ENCODE peak calls at places on chromosome 6, in eight cellular contexts. L is ureter; Q is AG09309; I is NCI-H748 treated with DMSO at 0.1 percent for 48 hours; F is BE2C; P is activated naive CD4-positive, alpha-beta T cell; N is gastrocnemius medialis; T is effector CD4-positive, alpha-beta T cell. X is an unnamed sample.
A peak's percentile ranks its signal among the peaks of the same experiment; 100 is the strongest.

GRCh38 chr6:54758340-54758739 is 88.2 kb upstream of the FAM83B start:
- DNase-seq in L (no peak), Q (no peak), I (no peak), F (no peak), P (no peak), N (no peak), T (no peak), X (no peak)

GRCh38 chr6:117555882-117556498 is 46.3 kb downstream of the GOPC start:
- DNase-seq in L (peak; percentile 53), Q (no peak), I (peak; percentile 22), F (peak; percentile 38), P (no peak), N (no peak), T (peak; percentile 61), X (peak; percentile 17)

GRCh38 chr6:118810420-118811027 is 83.4 kb upstream of the ASF1A start:
- DNase-seq in L (no peak), Q (no peak), I (no peak), F (no peak), P (no peak), N (no peak), T (peak; percentile 61), X (no peak)

GRCh38 chr6:31383149-31383548 is 20.2 kb upstream of the MICA start:
- DNase-seq in L (no peak), Q (no peak), I (no peak), F (no peak), P (no peak), N (no peak), T (no peak), X (no peak)

GRCh38 chr6:33868143-33868542 is 64.3 kb upstream of the MLN start:
- DNase-seq in L (no peak), Q (no peak), I (no peak), F (no peak), P (no peak), N (no peak), T (no peak), X (no peak)

GRCh38 chr6:12328701-12329100 is 38.5 kb downstream of the EDN1 start:
- DNase-seq in L (no peak), Q (no peak), I (no peak), F (no peak), P (no peak), N (no peak), T (no peak), X (no peak)

GRCh38 chr6:160955508-160956295 is 35.9 kb upstream of the MAP3K4 start:
- DNase-seq in L (no peak), Q (no peak), I (no peak), F (no peak), P (no peak), N (no peak), T (no peak), X (no peak)

GRCh38 chr6:145502417-145502816 is 232.9 kb downstream of the EPM2A start:
- DNase-seq in L (no peak), Q (no peak), I (peak; percentile 50), F (no peak), P (no peak), N (no peak), T (no peak), X (no peak)

GRCh38 chr6:43968110-43968965 is 158.9 kb downstream of the MRPL14 start:
- DNase-seq in L (peak; percentile 36), Q (no peak), I (no peak), F (peak; percentile 61), P (no peak), N (no peak), T (no peak), X (no peak)

GRCh38 chr6:8506123-8506522 is 70.8 kb upstream of the SLC35B3 start:
- DNase-seq in L (no peak), Q (no peak), I (no peak), F (no peak), P (no peak), N (no peak), T (no peak), X (no peak)

GRCh38 chr6:15501806-15502450 is 160.9 kb downstream of the DTNBP1 start:
- DNase-seq in L (no peak), Q (no peak), I (no peak), F (no peak), P (no peak), N (no peak), T (no peak), X (peak; percentile 41)

GRCh38 chr6:105600342-105601293 is 197.7 kb upstream of the PREP start:
- DNase-seq in L (no peak), Q (no peak), I (no peak), F (no peak), P (no peak), N (no peak), T (no peak), X (no peak)

GRCh38 chr6:156777866-156778614 is 862 bp downstream of the ARID1B start:
- DNase-seq in L (peak; percentile 63), Q (no peak), I (no peak), F (peak; percentile 69), P (peak; percentile 38), N (peak; percentile 21), T (peak; percentile 54), X (no peak)

GRCh38 chr6:137873273-137873762 is 6.3 kb downstream of the TNFAIP3 start:
- DNase-seq in L (peak; percentile 73), Q (peak; percentile 93), I (no peak), F (no peak), P (peak; percentile 29), N (peak; percentile 69), T (peak; percentile 43), X (peak; percentile 74)

GRCh38 chr6:75208564-75209431 is 2.9 kb upstream of the COL12A1 start:
- DNase-seq in L (peak; percentile 87), Q (no peak), I (peak; percentile 28), F (peak; percentile 79), P (peak; percentile 51), N (peak; percentile 53), T (peak; percentile 76), X (no peak)

GRCh38 chr6:142886431-142887170 is 58.4 kb downstream of the HIVEP2 start:
- DNase-seq in L (no peak), Q (no peak), I (no peak), F (no peak), P (no peak), N (no peak), T (no peak), X (no peak)

GRCh38 chr6:164097557-164098398 is 683.3 kb downstream of the QKI start:
- DNase-seq in L (no peak), Q (no peak), I (no peak), F (no peak), P (no peak), N (no peak), T (no peak), X (peak; percentile 40)